ENCODE peak calls at places on chromosomes 4 and X, in ten cellular contexts. E is caudate nucleus, N is astrocyte, G is GM13977, K is ureter, D is amygdala, O is glutamatergic neuron, I is mucosa of gallbladder, U is MV-4-11, F is activated T-cell treated with anti-CD3 and anti-CD28 coated beads for 24 hours. W is an unnamed sample.
A peak's percentile ranks its signal among the peaks of the same experiment; 100 is the strongest.

GRCh38 chr4:133190098-133190497 is 41.0 kb downstream of the PCDH10 start:
- DNase-seq in D (no peak), G (no peak), U (no peak), F (no peak), O (no peak), E (no peak), N (no peak), I (no peak), K (no peak), W (no peak)

GRCh38 chr4:184459413-184459812 is 14.9 kb downstream of the IRF2 start:
- DNase-seq in F (no peak), U (peak; percentile 33), G (no peak), O (no peak), D (no peak), I (no peak), E (no peak), N (peak; percentile 62), K (no peak), W (no peak)

GRCh38 chrX:48045410-48046311 is 25.8 kb downstream of the ZNF630 start:
- DNase-seq in E (no peak), F (no peak), N (peak; percentile 83), U (no peak), K (no peak), I (peak; percentile 14), O (no peak), D (no peak), G (no peak), W (no peak)

GRCh38 chrX:124940536-124940935 is 379.1 kb upstream of the TEX13C start:
- DNase-seq in F (no peak), K (no peak), O (no peak), U (no peak), D (no peak), E (no peak), G (no peak), N (no peak), I (no peak), W (no peak)

GRCh38 chr4:183492791-183493221 is 12.1 kb upstream of the ING2 start:
- DNase-seq in K (no peak), U (no peak), F (no peak), D (no peak), I (no peak), E (no peak), O (no peak), N (peak; percentile 35), G (no peak), W (no peak)

GRCh38 chr4:170423137-170423536 is 333.4 kb upstream of the AADAT start:
- DNase-seq in U (no peak), N (peak; percentile 53), G (no peak), F (no peak), K (no peak), D (no peak), O (no peak), E (no peak), I (no peak), W (no peak)

GRCh38 chr4:75512336-75513211 is 1.6 kb downstream of the RCHY1 start:
- DNase-seq in N (peak; percentile 81), G (no peak), I (no peak), U (peak; percentile 81), E (no peak), D (no peak), F (no peak), O (no peak), K (no peak), W (no peak)

GRCh38 chrX:38375888-38376287 is 23.5 kb downstream of the OTC start:
- DNase-seq in D (no peak), N (no peak), F (no peak), U (peak; percentile 18), E (no peak), O (no peak), K (no peak), G (peak; percentile 22), I (no peak), W (no peak)

GRCh38 chr4:22874334-22874912 is 181.7 kb downstream of the GBA3 start:
- DNase-seq in U (no peak), O (no peak), N (no peak), K (no peak), D (no peak), F (no peak), I (no peak), G (no peak), E (no peak), W (no peak)

GRCh38 chr4:86302242-86302641 is 57.6 kb downstream of the MAPK10 start:
- DNase-seq in I (peak; percentile 24), G (no peak), U (no peak), O (no peak), D (peak; percentile 43), E (peak; percentile 30), F (no peak), K (no peak), N (peak; percentile 94), W (no peak)

GRCh38 chrX:15413101-15413500 is 28.9 kb upstream of the VEGFD start:
- DNase-seq in I (no peak), E (no peak), D (no peak), U (no peak), O (no peak), N (no peak), F (no peak), K (no peak), G (no peak), W (no peak)

GRCh38 chr4:124666496-124666895 is 46.0 kb downstream of the ANKRD50 start:
- DNase-seq in G (no peak), F (no peak), E (no peak), U (no peak), I (no peak), O (no peak), K (no peak), D (no peak), N (no peak), W (no peak)

W was measured in activated CD4-positive, alpha-beta T cell treated with anti-CD3 and anti-CD28 coated beads, Interleukin-2, amount 50 U/mL, for 1 hour.